ENCODE peak calls at places on chromosomes 3 and 15, in five cellular contexts. X is cardiac muscle cell, H is NCI-H446 treated with DMSO at 0.1 percent for 48 hours, B is Daoy, C is AG08395. A is an unnamed sample.

GRCh38 chr3:17945018-17945798 is 202.8 kb upstream of the TBC1D5 start:
- DNase-seq in X (peak), H (no peak), B (no peak), C (no peak), A (no peak)

GRCh38 chr3:186057594-186057993 is 51.3 kb downstream of the ETV5 start:
- DNase-seq in X (peak), H (no peak), B (peak), C (peak), A (no peak)

GRCh38 chr3:129965937-129966336 is 8.6 kb upstream of the TRH start:
- DNase-seq in X (no peak), H (no peak), B (no peak), C (no peak), A (no peak)

GRCh38 chr3:120028271-120029047 is 65.8 kb downstream of the GSK3B start:
- DNase-seq in X (no peak), H (no peak), B (no peak), C (no peak), A (no peak)

GRCh38 chr3:101950510-101950909 is 101.2 kb downstream of the NFKBIZ start:
- DNase-seq in X (peak), H (no peak), B (peak), C (peak), A (no peak)

GRCh38 chr3:17290894-17291293 is 406.1 kb downstream of the PLCL2 start:
- DNase-seq in X (no peak), H (peak), B (peak), C (no peak), A (no peak)

GRCh38 chr15:83565133-83565532 is 88.8 kb upstream of the ADAMTSL3 start:
- DNase-seq in X (no peak), H (no peak), B (no peak), C (no peak), A (no peak)

GRCh38 chr15:45378149-45378912 is at the start of gene GATM:
- DNase-seq in X (peak), H (no peak), B (peak), C (peak), A (peak)

GRCh38 chr3:111548060-111548459 is 6.1 kb downstream of the CD96 start:
- DNase-seq in X (no peak), H (no peak), B (no peak), C (no peak), A (peak)

GRCh38 chr3:189167027-189167766 is 4.6 kb upstream of the TPRG1 start:
- DNase-seq in X (no peak), H (no peak), B (peak), C (no peak), A (no peak)

GRCh38 chr3:11212301-11212613 is 58.0 kb downstream of the HRH1 start:
- DNase-seq in X (no peak), H (no peak), B (peak), C (peak), A (no peak)

GRCh38 chr3:51642462-51642861 is 28.6 kb upstream of the TEX264 start:
- DNase-seq in X (peak), H (no peak), B (no peak), C (no peak), A (no peak)

GRCh38 chr15:90181781-90182180 is 19.3 kb upstream of the SEMA4B start:
- DNase-seq in X (no peak), H (no peak), B (no peak), C (no peak), A (no peak)

GRCh38 chr3:75171632-75172230 is 492.4 kb upstream of the FRG2C start:
- DNase-seq in X (peak), H (no peak), B (no peak), C (no peak), A (no peak)

GRCh38 chr3:10753964-10754363 is 62.1 kb upstream of the SLC6A11 start:
- DNase-seq in X (peak), H (no peak), B (peak), C (peak), A (peak)

GRCh38 chr3:127777861-127778711 is 44.2 kb downstream of the MGLL start:
- DNase-seq in X (no peak), H (no peak), B (no peak), C (no peak), A (no peak)

GRCh38 chr15:101318810-101319200 is 23.8 kb upstream of the SNRPA1 start:
- DNase-seq in X (no peak), H (no peak), B (no peak), C (no peak), A (no peak)

GRCh38 chr3:10185804-10186762 is 21.4 kb downstream of the IRAK2 start:
- DNase-seq in X (peak), H (no peak), B (no peak), C (no peak), A (no peak)

GRCh38 chr15:69045810-69046209 is 31.3 kb downstream of the NOX5 start:
- DNase-seq in X (peak), H (no peak), B (peak), C (no peak), A (no peak)

GRCh38 chr3:79148786-79149185 is 619.0 kb downstream of the ROBO1 start:
- DNase-seq in X (peak), H (peak), B (no peak), C (no peak), A (no peak)

GRCh38 chr3:98359993-98360675 is 6.5 kb downstream of the OR5K4 start:
- DNase-seq in X (no peak), H (no peak), B (peak), C (no peak), A (no peak)

A was measured in germinal center.